ENCODE peak calls at places on chromosomes 1 and 21, in eight cellular contexts. One of them, this sample, is unnamed.

GRCh38 chr1:212928323-212929281 is 21.7 kb upstream of the VASH2 start:
- DNase-seq in neural crest cell: no peak
- DNase-seq in suprapubic skin: no peak
- DNase-seq in heart left ventricle: no peak
- DNase-seq in B cell: no peak
- DNase-seq in pancreas: no peak
- DNase-seq in GM06990: peak
- DNase-seq in GM12864: no peak
- DNase-seq in this sample: no peak

GRCh38 chr1:23957096-23957495 is 2.5 kb upstream of the PNRC2 start:
- DNase-seq in GM12864: no peak
- DNase-seq in B cell: no peak
- DNase-seq in suprapubic skin: no peak
- DNase-seq in neural crest cell: no peak
- DNase-seq in GM06990: no peak
- DNase-seq in heart left ventricle: no peak
- DNase-seq in pancreas: peak
- DNase-seq in this sample: no peak

GRCh38 chr1:79614762-79615161 is 608.2 kb upstream of the ADGRL4 start:
- DNase-seq in suprapubic skin: no peak
- DNase-seq in GM06990: no peak
- DNase-seq in heart left ventricle: no peak
- DNase-seq in B cell: no peak
- DNase-seq in GM12864: no peak
- DNase-seq in neural crest cell: no peak
- DNase-seq in pancreas: no peak
- DNase-seq in this sample: no peak

GRCh38 chr1:172874950-172875349 is 175.8 kb downstream of the TNFSF18 start:
- DNase-seq in heart left ventricle: no peak
- DNase-seq in neural crest cell: no peak
- DNase-seq in GM12864: no peak
- DNase-seq in suprapubic skin: no peak
- DNase-seq in GM06990: no peak
- DNase-seq in B cell: peak
- DNase-seq in pancreas: no peak
- DNase-seq in this sample: no peak

GRCh38 chr1:89312572-89312971 is 39.9 kb upstream of the GBP5 start:
- DNase-seq in heart left ventricle: no peak
- DNase-seq in B cell: no peak
- DNase-seq in GM12864: no peak
- DNase-seq in neural crest cell: no peak
- DNase-seq in GM06990: no peak
- DNase-seq in suprapubic skin: no peak
- DNase-seq in pancreas: no peak
- DNase-seq in this sample: no peak

GRCh38 chr1:41501581-41501980 is 17.1 kb upstream of the EDN2 start:
- DNase-seq in pancreas: peak
- DNase-seq in suprapubic skin: no peak
- DNase-seq in neural crest cell: no peak
- DNase-seq in heart left ventricle: peak
- DNase-seq in B cell: no peak
- DNase-seq in GM06990: no peak
- DNase-seq in GM12864: no peak
- DNase-seq in this sample: no peak

GRCh38 chr1:29590583-29591555 is 354.5 kb downstream of the PTPRU start:
- DNase-seq in pancreas: no peak
- DNase-seq in B cell: no peak
- DNase-seq in neural crest cell: no peak
- DNase-seq in GM06990: no peak
- DNase-seq in GM12864: no peak
- DNase-seq in suprapubic skin: no peak
- DNase-seq in heart left ventricle: no peak
- DNase-seq in this sample: no peak

GRCh38 chr21:34107606-34108005 is 34.2 kb downstream of the MRPS6 start:
- DNase-seq in B cell: no peak
- DNase-seq in suprapubic skin: no peak
- DNase-seq in GM06990: no peak
- DNase-seq in neural crest cell: no peak
- DNase-seq in heart left ventricle: no peak
- DNase-seq in GM12864: no peak
- DNase-seq in pancreas: no peak
- DNase-seq in this sample: no peak

GRCh38 chr1:181504294-181505115 is 21.2 kb downstream of the CACNA1E start:
- DNase-seq in heart left ventricle: no peak
- DNase-seq in neural crest cell: peak
- DNase-seq in GM06990: peak
- DNase-seq in GM12864: peak
- DNase-seq in suprapubic skin: no peak
- DNase-seq in pancreas: no peak
- DNase-seq in B cell: peak
- DNase-seq in this sample: no peak

GRCh38 chr1:33986389-33987095 is 122.7 kb downstream of the HMGB4 start:
- DNase-seq in B cell: no peak
- DNase-seq in GM12864: no peak
- DNase-seq in GM06990: no peak
- DNase-seq in neural crest cell: no peak
- DNase-seq in suprapubic skin: no peak
- DNase-seq in pancreas: peak
- DNase-seq in heart left ventricle: peak
- DNase-seq in this sample: no peak

GRCh38 chr1:41622402-41622801 is 137.9 kb upstream of the EDN2 start:
- DNase-seq in suprapubic skin: no peak
- DNase-seq in heart left ventricle: no peak
- DNase-seq in B cell: no peak
- DNase-seq in GM06990: no peak
- DNase-seq in GM12864: no peak
- DNase-seq in neural crest cell: no peak
- DNase-seq in pancreas: no peak
- DNase-seq in this sample: no peak

GRCh38 chr1:22826630-22827580 is 116.3 kb downstream of the EPHB2 start:
- DNase-seq in neural crest cell: no peak
- DNase-seq in suprapubic skin: no peak
- DNase-seq in pancreas: peak
- DNase-seq in GM12864: no peak
- DNase-seq in GM06990: no peak
- DNase-seq in heart left ventricle: peak
- DNase-seq in B cell: no peak
- DNase-seq in this sample: no peak

GRCh38 chr1:12553963-12554362 is 64.0 kb downstream of the DHRS3 start:
- DNase-seq in B cell: no peak
- DNase-seq in pancreas: no peak
- DNase-seq in neural crest cell: no peak
- DNase-seq in GM12864: no peak
- DNase-seq in suprapubic skin: peak
- DNase-seq in heart left ventricle: no peak
- DNase-seq in GM06990: no peak
- DNase-seq in this sample: no peak

GRCh38 chr1:178506669-178507068 is 6.2 kb upstream of the TEX35 start:
- DNase-seq in B cell: no peak
- DNase-seq in GM12864: no peak
- DNase-seq in suprapubic skin: peak
- DNase-seq in heart left ventricle: no peak
- DNase-seq in pancreas: no peak
- DNase-seq in neural crest cell: no peak
- DNase-seq in GM06990: no peak
- DNase-seq in this sample: no peak

GRCh38 chr21:41398251-41398650 is 27.8 kb upstream of the MX1 start:
- DNase-seq in B cell: no peak
- DNase-seq in GM12864: no peak
- DNase-seq in GM06990: no peak
- DNase-seq in pancreas: no peak
- DNase-seq in suprapubic skin: no peak
- DNase-seq in neural crest cell: no peak
- DNase-seq in heart left ventricle: no peak
- DNase-seq in this sample: no peak

GRCh38 chr1:22469219-22469618 is 17.6 kb downstream of the ZBTB40 start:
- DNase-seq in neural crest cell: no peak
- DNase-seq in heart left ventricle: no peak
- DNase-seq in GM06990: no peak
- DNase-seq in B cell: no peak
- DNase-seq in suprapubic skin: no peak
- DNase-seq in GM12864: no peak
- DNase-seq in pancreas: no peak
- DNase-seq in this sample: no peak

GRCh38 chr1:7898962-7899361 is 41.7 kb downstream of the TNFRSF9 start:
- DNase-seq in pancreas: no peak
- DNase-seq in neural crest cell: no peak
- DNase-seq in GM06990: no peak
- DNase-seq in heart left ventricle: no peak
- DNase-seq in B cell: no peak
- DNase-seq in GM12864: no peak
- DNase-seq in suprapubic skin: no peak
- DNase-seq in this sample: no peak

GRCh38 chr1:31182352-31182751 is 57.3 kb downstream of the NKAIN1 start:
- DNase-seq in B cell: peak
- DNase-seq in GM12864: no peak
- DNase-seq in neural crest cell: peak
- DNase-seq in suprapubic skin: peak
- DNase-seq in GM06990: peak
- DNase-seq in pancreas: peak
- DNase-seq in heart left ventricle: peak
- DNase-seq in this sample: peak

GRCh38 chr1:210332719-210333398 is 4.2 kb downstream of the HHAT start:
- DNase-seq in pancreas: no peak
- DNase-seq in suprapubic skin: no peak
- DNase-seq in GM12864: peak
- DNase-seq in GM06990: peak
- DNase-seq in neural crest cell: no peak
- DNase-seq in heart left ventricle: no peak
- DNase-seq in B cell: no peak
- DNase-seq in this sample: no peak

GRCh38 chr1:108502624-108503023 is 52.5 kb downstream of the NBPF6 start:
- DNase-seq in GM12864: no peak
- DNase-seq in suprapubic skin: no peak
- DNase-seq in heart left ventricle: no peak
- DNase-seq in GM06990: no peak
- DNase-seq in B cell: no peak
- DNase-seq in pancreas: no peak
- DNase-seq in neural crest cell: no peak
- DNase-seq in this sample: no peak
- TF ChIP-seq CTCF in GM12864: no peak
- TF ChIP-seq CTCF in suprapubic skin: no peak
- TF ChIP-seq CTCF in heart left ventricle: no peak
- TF ChIP-seq CTCF in GM06990: no peak
- TF ChIP-seq CTCF in B cell: no peak
- TF ChIP-seq CTCF in pancreas: no peak
- TF ChIP-seq CTCF in neural crest cell: no peak
- TF ChIP-seq CTCF in this sample: no peak

GRCh38 chr1:167533851-167534300 is 15.5 kb upstream of the CD247 start:
- DNase-seq in B cell: peak
- DNase-seq in suprapubic skin: peak
- DNase-seq in neural crest cell: peak
- DNase-seq in heart left ventricle: peak
- DNase-seq in GM12864: no peak
- DNase-seq in pancreas: peak
- DNase-seq in GM06990: no peak
- DNase-seq in this sample: no peak

GRCh38 chr1:167541610-167542009 is 12.0 kb downstream of the CREG1 start:
- DNase-seq in suprapubic skin: no peak
- DNase-seq in neural crest cell: no peak
- DNase-seq in heart left ventricle: no peak
- DNase-seq in B cell: no peak
- DNase-seq in GM06990: no peak
- DNase-seq in pancreas: no peak
- DNase-seq in GM12864: no peak
- DNase-seq in this sample: no peak

GRCh38 chr1:167541013-167541412 is 12.5 kb downstream of the CREG1 start:
- DNase-seq in GM12864: no peak
- DNase-seq in heart left ventricle: no peak
- DNase-seq in GM06990: no peak
- DNase-seq in suprapubic skin: no peak
- DNase-seq in neural crest cell: no peak
- DNase-seq in pancreas: no peak
- DNase-seq in B cell: no peak
- DNase-seq in this sample: no peak

GRCh38 chr1:167542109-167543032 is 11.2 kb downstream of the CREG1 start:
- DNase-seq in GM06990: no peak
- DNase-seq in heart left ventricle: no peak
- DNase-seq in GM12864: no peak
- DNase-seq in suprapubic skin: no peak
- DNase-seq in pancreas: no peak
- DNase-seq in B cell: no peak
- DNase-seq in neural crest cell: no peak
- DNase-seq in this sample: no peak

GRCh38 chr1:167538657-167539056 is 14.9 kb downstream of the CREG1 start:
- DNase-seq in neural crest cell: no peak
- DNase-seq in heart left ventricle: no peak
- DNase-seq in pancreas: no peak
- DNase-seq in B cell: no peak
- DNase-seq in GM06990: no peak
- DNase-seq in suprapubic skin: no peak
- DNase-seq in GM12864: no peak
- DNase-seq in this sample: no peak
- TF ChIP-seq CTCF in neural crest cell: no peak
- TF ChIP-seq CTCF in heart left ventricle: no peak
- TF ChIP-seq CTCF in pancreas: no peak
- TF ChIP-seq CTCF in B cell: no peak
- TF ChIP-seq CTCF in GM06990: no peak
- TF ChIP-seq CTCF in suprapubic skin: no peak
- TF ChIP-seq CTCF in GM12864: no peak
- TF ChIP-seq CTCF in this sample: no peak

GRCh38 chr1:27958513-27958912 is 1.3 kb upstream of the XKR8 start:
- DNase-seq in GM06990: no peak
- DNase-seq in heart left ventricle: no peak
- DNase-seq in B cell: no peak
- DNase-seq in GM12864: no peak
- DNase-seq in neural crest cell: no peak
- DNase-seq in suprapubic skin: no peak
- DNase-seq in pancreas: peak
- DNase-seq in this sample: no peak

GRCh38 chr1:27961646-27962221 is 2.0 kb downstream of the XKR8 start:
- DNase-seq in GM12864: no peak
- DNase-seq in neural crest cell: no peak
- DNase-seq in heart left ventricle: no peak
- DNase-seq in GM06990: no peak
- DNase-seq in B cell: no peak
- DNase-seq in suprapubic skin: no peak
- DNase-seq in pancreas: no peak
- DNase-seq in this sample: no peak

GRCh38 chr1:27957655-27958054 is 2.1 kb upstream of the XKR8 start:
- DNase-seq in GM12864: no peak
- DNase-seq in B cell: no peak
- DNase-seq in neural crest cell: no peak
- DNase-seq in pancreas: no peak
- DNase-seq in suprapubic skin: no peak
- DNase-seq in heart left ventricle: no peak
- DNase-seq in GM06990: no peak
- DNase-seq in this sample: no peak

GRCh38 chr1:27960762-27961645 is 1.2 kb downstream of the XKR8 start:
- DNase-seq in pancreas: peak
- DNase-seq in neural crest cell: no peak
- DNase-seq in heart left ventricle: no peak
- DNase-seq in GM12864: no peak
- DNase-seq in suprapubic skin: no peak
- DNase-seq in B cell: no peak
- DNase-seq in GM06990: no peak
- DNase-seq in this sample: no peak

GRCh38 chr1:27959792-27960603 is at the start of gene XKR8:
- DNase-seq in heart left ventricle: peak
- DNase-seq in GM12864: no peak
- DNase-seq in B cell: peak
- DNase-seq in neural crest cell: peak
- DNase-seq in suprapubic skin: peak
- DNase-seq in pancreas: peak
- DNase-seq in GM06990: peak
- DNase-seq in this sample: no peak
- TF ChIP-seq CTCF in heart left ventricle: peak
- TF ChIP-seq CTCF in GM12864: peak
- TF ChIP-seq CTCF in B cell: peak
- TF ChIP-seq CTCF in neural crest cell: peak
- TF ChIP-seq CTCF in suprapubic skin: no peak
- TF ChIP-seq CTCF in pancreas: peak
- TF ChIP-seq CTCF in GM06990: peak
- TF ChIP-seq CTCF in this sample: no peak

GRCh38 chr1:10213186-10213585 is 2.8 kb downstream of the KIF1B start:
- DNase-seq in heart left ventricle: no peak
- DNase-seq in GM12864: no peak
- DNase-seq in suprapubic skin: peak
- DNase-seq in B cell: no peak
- DNase-seq in neural crest cell: no peak
- DNase-seq in pancreas: no peak
- DNase-seq in GM06990: no peak
- DNase-seq in this sample: no peak
- TF ChIP-seq CTCF in heart left ventricle: no peak
- TF ChIP-seq CTCF in GM12864: no peak
- TF ChIP-seq CTCF in suprapubic skin: no peak
- TF ChIP-seq CTCF in B cell: no peak
- TF ChIP-seq CTCF in neural crest cell: no peak
- TF ChIP-seq CTCF in pancreas: no peak
- TF ChIP-seq CTCF in GM06990: no peak
- TF ChIP-seq CTCF in this sample: no peak

This sample was measured in omental fat pad.